ENCODE peak calls at places on chromosomes 1 and 21, in four cellular contexts. One of them, this sample, is unnamed.
A peak's percentile ranks its signal among the peaks of the same experiment; 100 is the strongest.

GRCh38 chr1:22255341-22256212 is 112.7 kb upstream of the WNT4 start:
- DNase-seq in fibroblast of mammary gland: no peak
- DNase-seq in Caco-2: no peak
- DNase-seq in HCT116: no peak
- DNase-seq in this sample: no peak

GRCh38 chr1:13583964-13584791 is 546 bp downstream of the PDPN start:
- DNase-seq in fibroblast of mammary gland: peak; percentile 78
- DNase-seq in Caco-2: no peak
- DNase-seq in HCT116: no peak
- DNase-seq in this sample: peak; percentile 87

GRCh38 chr1:92973203-92973907 is 12.1 kb upstream of the DIPK1A start:
- DNase-seq in fibroblast of mammary gland: no peak
- DNase-seq in Caco-2: no peak
- DNase-seq in HCT116: no peak
- DNase-seq in this sample: no peak

GRCh38 chr1:64059556-64059955 is 143.9 kb upstream of the UBE2U start:
- DNase-seq in fibroblast of mammary gland: no peak
- DNase-seq in Caco-2: no peak
- DNase-seq in HCT116: no peak
- DNase-seq in this sample: no peak

GRCh38 chr1:7379445-7379971 is 391.6 kb upstream of the VAMP3 start:
- DNase-seq in fibroblast of mammary gland: peak; percentile 59
- DNase-seq in Caco-2: no peak
- DNase-seq in HCT116: no peak
- DNase-seq in this sample: peak; percentile 72

GRCh38 chr1:165290143-165290542 is 66.4 kb downstream of the LMX1A start:
- DNase-seq in fibroblast of mammary gland: peak; percentile 16
- DNase-seq in Caco-2: no peak
- DNase-seq in HCT116: no peak
- DNase-seq in this sample: peak; percentile 33

GRCh38 chr1:89723863-89724262 is 90.9 kb downstream of the LRRC8C start:
- DNase-seq in fibroblast of mammary gland: peak; percentile 89
- DNase-seq in Caco-2: no peak
- DNase-seq in HCT116: no peak
- DNase-seq in this sample: no peak

GRCh38 chr1:94757931-94758330 is 62.2 kb upstream of the SLC44A3 start:
- DNase-seq in fibroblast of mammary gland: peak; percentile 91
- DNase-seq in Caco-2: no peak
- DNase-seq in HCT116: no peak
- DNase-seq in this sample: peak; percentile 62

GRCh38 chr1:2808831-2809605 is 7.5 kb upstream of the TTC34 start:
- DNase-seq in fibroblast of mammary gland: no peak
- DNase-seq in Caco-2: no peak
- DNase-seq in HCT116: no peak
- DNase-seq in this sample: no peak

GRCh38 chr1:230050973-230051735 is 15.9 kb upstream of the GALNT2 start:
- DNase-seq in fibroblast of mammary gland: no peak
- DNase-seq in Caco-2: no peak
- DNase-seq in HCT116: no peak
- DNase-seq in this sample: no peak

GRCh38 chr1:41495171-41495948 is 10.9 kb upstream of the EDN2 start:
- DNase-seq in fibroblast of mammary gland: no peak
- DNase-seq in Caco-2: peak; percentile 46
- DNase-seq in HCT116: no peak
- DNase-seq in this sample: peak; percentile 86

GRCh38 chr1:212760126-212760823 is 31.3 kb downstream of the NSL1 start:
- DNase-seq in fibroblast of mammary gland: peak; percentile 15
- DNase-seq in Caco-2: peak; percentile 23
- DNase-seq in HCT116: no peak
- DNase-seq in this sample: peak; percentile 77

GRCh38 chr21:32298658-32299081 is at the start of gene MRAP:
- DNase-seq in fibroblast of mammary gland: no peak
- DNase-seq in Caco-2: no peak
- DNase-seq in HCT116: no peak
- DNase-seq in this sample: no peak

GRCh38 chr1:167202049-167202448 is 18.6 kb upstream of the POU2F1 start:
- DNase-seq in fibroblast of mammary gland: no peak
- DNase-seq in Caco-2: no peak
- DNase-seq in HCT116: no peak
- DNase-seq in this sample: no peak

GRCh38 chr1:62784509-62785365 is 805 bp downstream of the ATG4C start:
- DNase-seq in fibroblast of mammary gland: peak; percentile 34
- DNase-seq in Caco-2: no peak
- DNase-seq in HCT116: no peak
- DNase-seq in this sample: no peak

GRCh38 chr1:53270107-53270506 is 31.8 kb upstream of the MAGOH start:
- DNase-seq in fibroblast of mammary gland: no peak
- DNase-seq in Caco-2: no peak
- DNase-seq in HCT116: no peak
- DNase-seq in this sample: no peak
- H3K4me3 ChIP-seq in fibroblast of mammary gland: no peak overlapping the region
- H3K4me3 ChIP-seq in Caco-2: no peak overlapping the region
- H3K4me3 ChIP-seq in HCT116: no peak overlapping the region
- H3K4me3 ChIP-seq in this sample: no peak overlapping the region

DNA sequence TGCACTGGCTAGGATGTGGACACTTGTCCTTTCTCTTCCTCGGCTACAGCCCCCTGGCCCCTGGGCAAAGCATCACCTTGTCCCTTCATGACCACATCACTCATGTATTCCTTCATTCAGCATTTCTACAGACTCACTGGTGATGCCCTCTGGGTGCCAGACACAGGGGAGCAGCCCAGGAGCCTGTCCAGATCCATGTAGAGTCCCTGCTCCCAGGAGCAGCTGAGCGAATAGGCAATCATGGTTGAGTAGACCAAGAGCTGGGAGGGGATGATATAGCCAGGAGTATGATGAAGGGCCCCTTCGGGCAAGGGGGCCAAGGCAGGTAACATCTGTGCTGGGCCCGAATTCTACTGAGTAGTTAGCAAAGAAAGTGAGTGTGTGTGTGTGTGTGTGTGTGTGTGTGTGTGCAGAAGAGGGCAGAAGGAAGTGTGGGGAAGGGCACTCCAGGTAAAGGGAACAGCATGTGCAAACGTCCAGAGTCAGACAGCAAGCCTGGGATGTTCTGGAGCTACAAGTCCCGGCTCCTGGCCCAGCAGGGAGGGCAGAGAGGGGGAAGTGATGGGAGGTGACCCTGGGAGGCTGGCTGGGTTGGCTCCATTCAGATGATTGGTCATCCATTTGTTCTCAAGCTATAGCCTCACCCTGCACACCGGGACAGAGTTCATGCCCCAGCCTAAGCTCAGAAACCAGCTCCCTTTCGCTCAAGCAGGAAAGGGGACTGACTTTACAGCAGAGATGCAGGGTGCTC is 21.0 kb upstream of the PIK3CD start:
- DNase-seq in fibroblast of mammary gland: no peak
- DNase-seq in Caco-2: no peak
- DNase-seq in HCT116: no peak
- DNase-seq in this sample: no peak
- H3K4me3 ChIP-seq in fibroblast of mammary gland: no peak overlapping the region
- H3K4me3 ChIP-seq in Caco-2: no peak overlapping the region
- H3K4me3 ChIP-seq in HCT116: no peak overlapping the region
- H3K4me3 ChIP-seq in this sample: no peak overlapping the region

DNA sequence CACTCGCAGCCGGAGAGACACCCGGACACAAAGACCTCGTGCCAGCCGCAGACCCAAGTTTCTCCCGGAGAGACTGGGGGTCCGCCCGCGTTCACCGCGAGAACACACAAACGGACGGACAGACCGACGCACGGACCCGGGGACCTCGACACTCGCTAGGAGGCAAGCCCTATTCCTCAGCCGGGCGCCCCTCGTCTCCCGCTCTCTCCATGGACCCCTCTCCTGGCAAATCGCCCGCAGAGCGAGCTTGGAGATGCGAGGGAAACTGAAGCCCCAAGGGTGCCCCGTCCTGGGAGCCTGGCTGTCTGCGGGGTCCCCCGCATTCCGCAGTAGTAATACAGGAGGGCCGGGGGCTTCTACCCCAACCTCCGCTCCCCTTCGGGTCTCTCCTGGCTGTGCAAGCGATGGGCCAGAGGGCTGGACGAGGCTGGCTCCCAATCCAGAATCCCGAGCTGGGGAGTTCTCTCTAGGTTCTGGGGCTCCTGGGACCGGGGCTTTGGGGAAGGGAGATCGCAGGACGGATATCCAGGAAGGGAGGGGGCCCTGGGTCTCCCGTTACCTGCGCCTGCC is 533 bp downstream of the SYT6 start:
- DNase-seq in fibroblast of mammary gland: no peak
- DNase-seq in Caco-2: no peak
- DNase-seq in HCT116: no peak
- DNase-seq in this sample: peak; percentile 33
- H3K4me3 ChIP-seq in fibroblast of mammary gland: no peak overlapping the region
- H3K4me3 ChIP-seq in Caco-2: peak overlapping the region; percentile 39
- H3K4me3 ChIP-seq in HCT116: no peak overlapping the region
- H3K4me3 ChIP-seq in this sample: peak overlapping the region; percentile 21

DNA sequence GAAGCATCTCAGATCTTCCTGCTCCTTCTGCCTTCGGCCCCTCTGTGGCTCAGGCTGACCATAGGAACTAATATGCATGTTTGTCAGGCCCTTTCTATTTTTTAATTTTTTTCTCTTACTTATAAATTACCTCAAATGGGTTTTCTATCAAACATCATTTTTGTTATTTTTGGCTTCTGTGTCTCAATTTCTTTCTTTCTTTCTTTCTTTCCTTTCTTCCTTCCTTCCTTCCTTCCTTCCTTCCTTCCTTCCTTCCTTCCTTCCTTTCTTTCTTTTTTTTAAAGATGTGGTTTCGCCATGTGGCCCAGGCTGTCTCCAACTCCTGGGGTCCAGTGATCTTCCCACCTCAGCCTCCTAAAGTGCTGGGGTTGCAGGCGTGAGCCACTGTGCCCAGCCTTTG is 36.2 kb upstream of the TLR5 start:
- DNase-seq in fibroblast of mammary gland: no peak
- DNase-seq in Caco-2: no peak
- DNase-seq in HCT116: no peak
- DNase-seq in this sample: no peak
- H3K4me3 ChIP-seq in fibroblast of mammary gland: no peak overlapping the region
- H3K4me3 ChIP-seq in Caco-2: no peak overlapping the region
- H3K4me3 ChIP-seq in HCT116: no peak overlapping the region
- H3K4me3 ChIP-seq in this sample: no peak overlapping the region